ENCODE peak calls at places on chromosomes 11 and 22, in six cellular contexts. A is progenitor cell of endocrine pancreas; N is GM13977; I is cardiac fibroblast; U is T follicular helper cell; Y is activated CD4-positive, alpha-beta T cell treated with anti-CD3 and anti-CD28 coated beads, Interleukin-2, amount 50 U/mL, for 4 hours. Q is an unnamed sample.

GRCh38 chr11:12207384-12208150 is 97.2 kb downstream of the MICAL2 start:
- DNase-seq in U (no peak), I (no peak), Y (no peak), N (no peak), A (no peak), Q (peak; percentile 31)

GRCh38 chr11:17230867-17231851 is 23.4 kb upstream of the PIK3C2A start:
- DNase-seq in A (no peak), N (peak; percentile 26), Y (peak; percentile 16), I (no peak), U (no peak), Q (no peak)

GRCh38 chr22:43158778-43159483 is 7.6 kb downstream of the TSPO start:
- DNase-seq in Y (no peak), N (no peak), U (no peak), I (no peak), A (no peak), Q (no peak)

GRCh38 chr22:26822300-26822699 is 164.9 kb downstream of the MIAT start:
- DNase-seq in N (no peak), A (no peak), U (no peak), Y (no peak), I (no peak), Q (no peak)

GRCh38 chr22:47043835-47044721 is 281.6 kb downstream of the TBC1D22A start:
- DNase-seq in N (no peak), U (no peak), Y (no peak), A (no peak), I (peak; percentile 32), Q (peak; percentile 71)

GRCh38 chr11:5624489-5625278 is at the start of gene TRIM34:
- DNase-seq in Y (peak; percentile 48), U (peak; percentile 44), N (peak; percentile 85), I (peak; percentile 76), A (no peak), Q (peak; percentile 78)

GRCh38 chr11:33804471-33804870 is 30.2 kb upstream of the FBXO3 start:
- DNase-seq in I (no peak), U (no peak), Y (no peak), N (no peak), A (no peak), Q (no peak)

GRCh38 chr22:39546889-39547586 is 14.5 kb upstream of the RPS19BP1 start:
- DNase-seq in N (no peak), I (no peak), U (no peak), A (no peak), Y (no peak), Q (peak; percentile 58)

GRCh38 chr11:130801287-130802146 is 114.8 kb downstream of the SNX19 start:
- DNase-seq in Y (no peak), U (no peak), I (no peak), N (no peak), A (no peak), Q (peak; percentile 79)

GRCh38 chr22:38397189-38398097 is 57.6 kb downstream of the KCNJ4 start:
- DNase-seq in A (no peak), N (peak; percentile 26), U (peak; percentile 10), I (peak; percentile 65), Y (no peak), Q (no peak)

GRCh38 chr11:10490398-10491232 is 35.6 kb downstream of the AMPD3 start:
- DNase-seq in N (no peak), I (peak; percentile 92), Y (no peak), U (no peak), A (no peak), Q (peak; percentile 97)

GRCh38 chr11:45225277-45225676 is 60.9 kb downstream of the SYT13 start:
- DNase-seq in A (no peak), I (no peak), N (no peak), Y (no peak), U (no peak), Q (no peak)

GRCh38 chr11:69215784-69216415 is 60.2 kb downstream of the SMIM38 start:
- DNase-seq in Y (no peak), U (no peak), A (peak; percentile 5), N (no peak), I (peak; percentile 5), Q (peak; percentile 7)